ENCODE peak calls at places on chromosomes 4 and X, in five cellular contexts. One of them, this sample, is unnamed. For H3K4me1, the result is how much of the 10 kb centered on the place peaks cover.

GRCh38 chrX:72201836-72202536 is 20.4 kb downstream of the PIN4 start:
- DNase-seq in left ventricle myocardium inferior: no peak
- DNase-seq in GM12878: no peak
- DNase-seq in stomach: no peak
- DNase-seq in MM.1S: no peak
- DNase-seq in this sample: no peak

GRCh38 chrX:12975999-12976558 is 1.2 kb downstream of the TMSB4X start:
- DNase-seq in left ventricle myocardium inferior: peak
- DNase-seq in GM12878: no peak
- DNase-seq in stomach: peak
- DNase-seq in MM.1S: peak
- DNase-seq in this sample: peak

GRCh38 chrX:130716822-130717405 is 186.1 kb downstream of the ENOX2 start:
- DNase-seq in left ventricle myocardium inferior: no peak
- DNase-seq in GM12878: no peak
- DNase-seq in stomach: no peak
- DNase-seq in MM.1S: no peak
- DNase-seq in this sample: no peak

GRCh38 chr4:127421418-127421817 is 211.3 kb upstream of the INTU start:
- DNase-seq in left ventricle myocardium inferior: no peak
- DNase-seq in GM12878: no peak
- DNase-seq in stomach: no peak
- DNase-seq in MM.1S: no peak
- DNase-seq in this sample: no peak

GRCh38 chr4:960736-961650 is 12.4 kb downstream of the DGKQ start:
- DNase-seq in left ventricle myocardium inferior: no peak
- DNase-seq in GM12878: no peak
- DNase-seq in stomach: no peak
- DNase-seq in MM.1S: no peak
- DNase-seq in this sample: no peak

GRCh38 chrX:78140206-78140605 is 756 bp upstream of the TAF9B start:
- DNase-seq in left ventricle myocardium inferior: no peak
- DNase-seq in GM12878: no peak
- DNase-seq in stomach: no peak
- DNase-seq in MM.1S: no peak
- DNase-seq in this sample: no peak

GRCh38 chr4:157217708-157218107 is 2.8 kb upstream of the GRIA2 start:
- DNase-seq in left ventricle myocardium inferior: no peak
- DNase-seq in GM12878: no peak
- DNase-seq in stomach: no peak
- DNase-seq in MM.1S: peak
- DNase-seq in this sample: no peak

GRCh38 chr4:103934178-103934789 is 214.5 kb upstream of the TACR3 start:
- DNase-seq in left ventricle myocardium inferior: no peak
- DNase-seq in GM12878: no peak
- DNase-seq in stomach: no peak
- DNase-seq in MM.1S: peak
- DNase-seq in this sample: peak

GRCh38 chrX:151151668-151152267 is 24.6 kb upstream of the GPR50 start:
- DNase-seq in left ventricle myocardium inferior: no peak
- DNase-seq in GM12878: no peak
- DNase-seq in stomach: no peak
- DNase-seq in MM.1S: peak
- DNase-seq in this sample: peak

GRCh38 chrX:133570549-133570948 is 155.3 kb upstream of the GPC4 start:
- DNase-seq in left ventricle myocardium inferior: no peak
- DNase-seq in GM12878: no peak
- DNase-seq in stomach: no peak
- DNase-seq in MM.1S: no peak
- DNase-seq in this sample: no peak

GRCh38 chr4:81465668-81466357 is 5.9 kb downstream of the RASGEF1B start:
- DNase-seq in left ventricle myocardium inferior: no peak
- DNase-seq in GM12878: no peak
- DNase-seq in stomach: no peak
- DNase-seq in MM.1S: no peak
- DNase-seq in this sample: no peak

GRCh38 chr4:6568689-6569332 is 6.2 kb upstream of the MAN2B2 start:
- DNase-seq in left ventricle myocardium inferior: no peak
- DNase-seq in GM12878: no peak
- DNase-seq in stomach: no peak
- DNase-seq in MM.1S: no peak
- DNase-seq in this sample: no peak

GRCh38 chrX:68584221-68584620 is 63.2 kb upstream of the STARD8 start:
- DNase-seq in left ventricle myocardium inferior: no peak
- DNase-seq in GM12878: no peak
- DNase-seq in stomach: no peak
- DNase-seq in MM.1S: no peak
- DNase-seq in this sample: no peak

GRCh38 chrX:13652256-13653021 is 502 bp upstream of the TCEANC start:
- DNase-seq in left ventricle myocardium inferior: no peak
- DNase-seq in GM12878: no peak
- DNase-seq in stomach: no peak
- DNase-seq in MM.1S: no peak
- DNase-seq in this sample: no peak

GRCh38 chrX:31546130-31546529 is 474.3 kb upstream of the FTHL17 start:
- DNase-seq in left ventricle myocardium inferior: no peak
- DNase-seq in GM12878: no peak
- DNase-seq in stomach: no peak
- DNase-seq in MM.1S: no peak
- DNase-seq in this sample: no peak

GRCh38 chr4:106875340-106875739 is 160.8 kb downstream of the DKK2 start:
- DNase-seq in left ventricle myocardium inferior: no peak
- DNase-seq in GM12878: no peak
- DNase-seq in stomach: no peak
- DNase-seq in MM.1S: no peak
- DNase-seq in this sample: no peak

GRCh38 chrX:101217689-101218088 is 1.9 kb upstream of the DRP2 start:
- DNase-seq in left ventricle myocardium inferior: no peak
- DNase-seq in GM12878: no peak
- DNase-seq in stomach: no peak
- DNase-seq in MM.1S: no peak
- DNase-seq in this sample: no peak

GRCh38 chr4:680931-681645 is 6.7 kb downstream of the MYL5 start:
- DNase-seq in left ventricle myocardium inferior: peak
- DNase-seq in GM12878: no peak
- DNase-seq in stomach: peak
- DNase-seq in MM.1S: no peak
- DNase-seq in this sample: peak

GRCh38 chr4:143514432-143514831 is 930 bp downstream of the SMARCA5 start:
- DNase-seq in left ventricle myocardium inferior: peak
- DNase-seq in GM12878: no peak
- DNase-seq in stomach: peak
- DNase-seq in MM.1S: peak
- DNase-seq in this sample: peak

GRCh38 chrX:110210417-110211139 is 107.3 kb downstream of the AMMECR1 start:
- DNase-seq in left ventricle myocardium inferior: no peak
- DNase-seq in GM12878: no peak
- DNase-seq in stomach: no peak
- DNase-seq in MM.1S: no peak
- DNase-seq in this sample: no peak

GRCh38 chr4:128287871-128288688 is 467 bp upstream of the PGRMC2 start:
- DNase-seq in left ventricle myocardium inferior: peak
- DNase-seq in GM12878: peak
- DNase-seq in stomach: peak
- DNase-seq in MM.1S: peak
- DNase-seq in this sample: peak

GRCh38 chr4:174037049-174037448 is 246.4 kb downstream of the FBXO8 start:
- DNase-seq in left ventricle myocardium inferior: no peak
- DNase-seq in GM12878: no peak
- DNase-seq in stomach: no peak
- DNase-seq in MM.1S: no peak
- DNase-seq in this sample: no peak

GRCh38 chr4:122798917-122799316 is 27.7 kb upstream of the FGF2 start:
- DNase-seq in left ventricle myocardium inferior: no peak
- DNase-seq in GM12878: no peak
- DNase-seq in stomach: no peak
- DNase-seq in MM.1S: no peak
- DNase-seq in this sample: no peak

GRCh38 chrX:66110112-66110511 is 53.9 kb upstream of the HEPH start:
- DNase-seq in left ventricle myocardium inferior: no peak
- DNase-seq in GM12878: no peak
- DNase-seq in stomach: no peak
- DNase-seq in MM.1S: peak
- DNase-seq in this sample: peak

GRCh38 chrX:53281321-53281822 is at the start of gene IQSEC2:
- DNase-seq in left ventricle myocardium inferior: peak
- DNase-seq in GM12878: no peak
- DNase-seq in stomach: peak
- DNase-seq in MM.1S: no peak
- DNase-seq in this sample: peak

GRCh38 chr4:7637971-7638370 is 203.2 kb upstream of the PSAPL1 start:
- DNase-seq in left ventricle myocardium inferior: no peak
- DNase-seq in GM12878: no peak
- DNase-seq in stomach: no peak
- DNase-seq in MM.1S: no peak
- DNase-seq in this sample: no peak

GRCh38 chr4:151408630-151409469 is at the start of gene FHIP1A:
- DNase-seq in left ventricle myocardium inferior: peak
- DNase-seq in GM12878: no peak
- DNase-seq in stomach: peak
- DNase-seq in MM.1S: peak
- DNase-seq in this sample: peak

GRCh38 chrX:128754130-128754529 is 701.9 kb upstream of the ACTRT1 start:
- DNase-seq in left ventricle myocardium inferior: no peak
- DNase-seq in GM12878: no peak
- DNase-seq in stomach: no peak
- DNase-seq in MM.1S: no peak
- DNase-seq in this sample: no peak

GRCh38 chr4:85127653-85128052 is 161.2 kb upstream of the WDFY3 start:
- DNase-seq in left ventricle myocardium inferior: no peak
- DNase-seq in GM12878: no peak
- DNase-seq in stomach: no peak
- DNase-seq in MM.1S: peak
- DNase-seq in this sample: peak

GRCh38 chr4:88257726-88258125 is 26.6 kb downstream of the PPM1K start:
- DNase-seq in left ventricle myocardium inferior: no peak
- DNase-seq in GM12878: no peak
- DNase-seq in stomach: no peak
- DNase-seq in MM.1S: no peak
- DNase-seq in this sample: no peak

GRCh38 chr4:190121759-190122158 is 51.8 kb upstream of the DUX4 start:
- DNase-seq in left ventricle myocardium inferior: no peak
- DNase-seq in GM12878: no peak
- DNase-seq in stomach: peak
- DNase-seq in MM.1S: peak
- DNase-seq in this sample: peak

GRCh38 chrX:133655262-133655913 is 240.1 kb upstream of the GPC4 start:
- DNase-seq in left ventricle myocardium inferior: no peak
- DNase-seq in GM12878: no peak
- DNase-seq in stomach: no peak
- DNase-seq in MM.1S: no peak
- DNase-seq in this sample: no peak

GRCh38 chr4:116838609-116839008 is 246.8 kb downstream of the TRAM1L1 start:
- DNase-seq in left ventricle myocardium inferior: no peak
- DNase-seq in GM12878: no peak
- DNase-seq in stomach: no peak
- DNase-seq in MM.1S: no peak
- DNase-seq in this sample: no peak

GRCh38 chr4:152860057-152860456 is 76.1 kb upstream of the FHDC1 start:
- DNase-seq in left ventricle myocardium inferior: no peak
- DNase-seq in GM12878: no peak
- DNase-seq in stomach: no peak
- DNase-seq in MM.1S: no peak
- DNase-seq in this sample: no peak
- TF ChIP-seq CTCF in left ventricle myocardium inferior: no peak
- TF ChIP-seq CTCF in GM12878: no peak
- TF ChIP-seq CTCF in stomach: no peak
- TF ChIP-seq CTCF in MM.1S: no peak
- TF ChIP-seq CTCF in this sample: no peak

DNA sequence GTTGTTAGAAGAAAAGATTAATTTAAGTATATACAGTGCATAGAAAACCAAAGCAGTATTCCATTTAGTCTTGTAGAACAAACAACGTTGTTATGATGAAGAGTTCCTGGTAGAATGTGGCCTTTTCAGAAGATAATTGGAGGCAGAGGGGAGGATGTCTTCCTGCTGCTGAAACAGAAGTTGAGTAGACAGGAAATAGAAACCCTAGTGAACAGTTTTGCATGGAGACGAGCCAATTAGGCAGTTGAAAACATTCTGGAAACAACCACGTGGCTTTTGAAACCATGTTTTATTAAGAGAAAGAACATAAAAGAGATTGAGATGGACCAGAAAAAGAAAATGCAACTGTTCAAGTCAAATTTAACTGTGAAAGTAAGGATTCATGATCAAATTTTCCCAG is 325.2 kb downstream of the CAMK2D start:
- DNase-seq in left ventricle myocardium inferior: no peak
- DNase-seq in GM12878: no peak
- DNase-seq in stomach: no peak
- DNase-seq in MM.1S: no peak
- DNase-seq in this sample: peak
- H3K4me3 ChIP-seq in left ventricle myocardium inferior: no peak
- H3K4me3 ChIP-seq in GM12878: no peak
- H3K4me3 ChIP-seq in stomach: no peak
- H3K4me3 ChIP-seq in MM.1S: no peak
- H3K4me3 ChIP-seq in this sample: no peak

DNA sequence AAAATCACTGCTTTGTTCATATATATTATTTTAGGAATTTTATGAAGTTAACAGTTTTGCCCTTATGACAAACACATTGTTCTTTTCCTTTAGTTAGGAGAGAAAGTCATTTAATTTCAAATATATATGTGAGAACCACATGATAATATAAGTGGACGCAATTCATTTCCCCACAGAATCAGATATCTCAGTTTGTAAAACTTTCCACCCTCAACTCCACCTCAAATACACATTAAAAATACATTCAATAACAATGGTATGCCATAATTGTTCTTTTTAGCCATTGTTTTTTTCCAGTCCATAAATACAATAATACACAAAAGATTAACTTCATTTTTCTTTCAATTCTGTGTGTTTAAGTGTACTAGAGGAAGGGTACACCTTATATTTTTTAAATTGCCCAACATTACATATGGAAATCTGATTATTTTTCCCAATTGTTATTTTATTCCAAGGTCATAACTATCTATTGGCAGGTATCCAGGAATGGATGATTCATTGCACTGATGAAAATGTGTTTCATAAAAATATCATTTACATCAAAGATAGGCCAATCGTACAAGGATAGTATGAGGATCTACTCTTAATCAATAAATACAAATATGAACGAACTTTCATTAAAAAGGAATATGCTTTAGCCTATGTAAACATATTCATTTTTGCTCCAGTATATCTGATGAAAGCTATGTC is 125.0 kb downstream of the PPP3CA start:
- DNase-seq in left ventricle myocardium inferior: no peak
- DNase-seq in GM12878: no peak
- DNase-seq in stomach: no peak
- DNase-seq in MM.1S: no peak
- DNase-seq in this sample: no peak
- H3K4me1 ChIP-seq in left ventricle myocardium inferior: half or more
- H3K4me1 ChIP-seq in GM12878: under half
- H3K4me1 ChIP-seq in stomach: half or more
- H3K4me1 ChIP-seq in MM.1S: under half
- H3K4me1 ChIP-seq in this sample: under half

DNA sequence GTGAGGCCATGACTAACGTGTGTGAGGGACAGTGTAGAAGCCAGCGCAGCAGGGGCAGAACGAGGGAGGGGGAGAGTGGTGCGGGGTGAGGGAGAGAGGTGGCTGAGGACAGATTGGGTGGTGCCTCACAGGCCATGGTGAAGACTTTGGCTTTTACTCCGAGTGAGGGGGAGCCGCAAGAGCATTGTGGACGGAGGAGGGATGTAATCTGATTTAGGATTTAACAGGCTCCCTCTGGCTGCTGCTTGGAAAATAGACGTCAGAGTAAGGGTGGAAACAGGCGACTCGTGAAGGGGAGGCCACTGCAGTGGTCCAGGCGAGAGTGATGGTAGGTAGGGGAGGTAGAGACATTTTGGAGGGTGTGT is 13.0 kb downstream of the PPP1R3F start:
- DNase-seq in left ventricle myocardium inferior: no peak
- DNase-seq in GM12878: no peak
- DNase-seq in stomach: peak
- DNase-seq in MM.1S: no peak
- DNase-seq in this sample: peak
- TF ChIP-seq CTCF in left ventricle myocardium inferior: peak
- TF ChIP-seq CTCF in GM12878: peak
- TF ChIP-seq CTCF in stomach: no peak
- TF ChIP-seq CTCF in MM.1S: no peak
- TF ChIP-seq CTCF in this sample: no peak

This sample was measured in body of pancreas.